ENCODE peak calls at places on chromosomes 5 and 9, in six cellular contexts. G is MM.1S, V is neural progenitor cell, H is HCT116, A is endodermal cell, R is mammary epithelial cell. X is an unnamed sample. For H3K36me3, the result is how much of the 10 kb centered on the place peaks cover.

GRCh38 chr9:95124582-95125359 is 192.7 kb downstream of the FANCC start:
- DNase-seq in G (no peak), V (peak), H (no peak), A (peak), R (no peak), X (no peak)

GRCh38 chr5:120405291-120405864 is 58.7 kb upstream of the PRR16 start:
- DNase-seq in G (peak), V (no peak), H (no peak), A (no peak), R (peak), X (no peak)

GRCh38 chr5:133048993-133049725 is 2.7 kb upstream of the HSPA4 start:
- DNase-seq in G (no peak), V (no peak), H (no peak), A (no peak), R (no peak), X (no peak)

GRCh38 chr9:2570615-2571479 is 50.7 kb upstream of the VLDLR start:
- DNase-seq in G (no peak), V (no peak), H (peak), A (no peak), R (peak), X (peak)

GRCh38 chr9:69279084-69279729 is 45.8 kb upstream of the ENTREP1 start:
- DNase-seq in G (no peak), V (no peak), H (no peak), A (no peak), R (no peak), X (no peak)

GRCh38 chr5:98170994-98171393 is 602.5 kb upstream of the RGMB start:
- DNase-seq in G (no peak), V (no peak), H (no peak), A (peak), R (no peak), X (no peak)

GRCh38 chr9:80867731-80868130 is 821.6 kb downstream of the TLE1 start:
- DNase-seq in G (no peak), V (no peak), H (no peak), A (no peak), R (peak), X (no peak)

GRCh38 chr5:97231025-97231636 is 48.1 kb upstream of the RIOK2 start:
- DNase-seq in G (peak), V (peak), H (peak), A (peak), R (peak), X (peak)

GRCh38 chr5:74143151-74143550 is 497.4 kb downstream of the ENC1 start:
- DNase-seq in G (no peak), V (no peak), H (no peak), A (no peak), R (peak), X (no peak)

GRCh38 chr5:63854076-63854475 is 108.2 kb downstream of the HTR1A start:
- DNase-seq in G (no peak), V (peak), H (no peak), A (no peak), R (no peak), X (no peak)

GRCh38 chr9:113933671-113934070 is 57.6 kb downstream of the ZNF618 start:
- DNase-seq in G (no peak), V (no peak), H (no peak), A (no peak), R (no peak), X (peak)

GRCh38 chr5:173410459-173411233 is 82.4 kb upstream of the STC2 start:
- DNase-seq in G (no peak), V (no peak), H (no peak), A (no peak), R (no peak), X (no peak)
- H3K9ac ChIP-seq in G (no peak), V (no peak), H (no peak), A (no peak), R (no peak), X (no peak)

GRCh38 chr9:15311607-15312006 is 4.6 kb upstream of the TTC39B start:
- DNase-seq in G (no peak), V (no peak), H (no peak), A (no peak), R (no peak), X (no peak)
- TF ChIP-seq CTCF in G (no peak), V (no peak), H (no peak), A (no peak), R (peak), X (no peak)

DNA sequence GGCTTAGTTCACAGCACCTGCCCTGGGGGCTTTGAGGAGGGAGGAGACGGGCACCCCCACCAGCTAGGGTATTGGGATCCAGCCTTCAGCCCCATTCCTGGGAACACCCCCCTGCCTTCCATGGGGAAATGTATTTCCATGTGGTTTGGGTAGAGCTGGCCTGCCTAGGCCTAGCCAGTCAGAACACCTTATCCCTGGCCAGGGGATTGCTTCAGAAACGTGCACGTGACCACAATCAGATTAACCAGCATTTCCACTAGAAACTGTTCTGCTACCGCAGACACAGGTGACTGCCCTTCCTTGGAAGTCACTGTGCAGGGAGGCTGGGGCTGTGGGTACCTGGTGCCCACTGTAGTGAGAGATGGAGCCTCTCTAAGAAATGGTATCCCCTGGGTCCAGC is 14.0 kb downstream of the BBLN start:
- DNase-seq in G (no peak), V (no peak), H (no peak), A (no peak), R (no peak), X (no peak)
- H3K36me3 ChIP-seq in G (under half), V (under half), H (under half), A (half or more), R (under half), X (under half)

DNA sequence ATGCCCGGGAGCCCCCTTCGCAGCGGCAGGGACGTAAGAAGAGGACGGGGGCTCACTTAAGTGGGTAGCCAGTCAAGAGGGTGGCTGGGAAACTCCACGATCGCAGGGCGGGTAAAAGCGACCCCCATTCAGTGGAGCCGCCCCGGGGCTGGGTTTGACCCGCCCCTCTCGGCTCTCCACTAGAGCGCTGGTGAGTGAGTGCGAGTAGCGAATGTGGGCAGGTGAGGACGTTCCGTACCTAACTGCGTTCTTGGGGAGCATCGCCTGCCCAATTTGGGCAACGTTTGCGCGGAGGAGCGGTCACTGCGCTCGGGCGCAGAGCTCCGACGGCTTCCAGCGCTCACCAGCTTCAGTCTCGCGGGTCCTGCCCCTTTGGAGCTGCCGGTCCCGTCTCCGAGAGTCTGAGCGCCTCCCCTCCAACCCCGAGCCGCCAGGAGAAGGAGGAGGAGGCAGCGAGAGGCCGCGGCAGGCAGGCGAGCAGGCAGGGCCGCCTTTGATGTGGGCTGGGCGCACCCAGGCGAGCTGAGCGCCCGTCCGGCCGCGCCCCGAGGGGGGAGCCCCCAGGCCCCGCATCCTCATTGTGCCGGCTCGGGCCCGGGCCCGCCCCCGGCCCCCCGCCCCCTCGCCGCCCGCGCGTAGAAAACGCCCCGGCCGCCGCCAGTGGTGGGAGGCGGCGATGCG is at the start of gene FGF18:
- DNase-seq in G (peak), V (peak), H (peak), A (peak), R (peak), X (peak)
- H3K9ac ChIP-seq in G (no peak), V (no peak), H (peak), A (no peak), R (no peak), X (peak)

DNA sequence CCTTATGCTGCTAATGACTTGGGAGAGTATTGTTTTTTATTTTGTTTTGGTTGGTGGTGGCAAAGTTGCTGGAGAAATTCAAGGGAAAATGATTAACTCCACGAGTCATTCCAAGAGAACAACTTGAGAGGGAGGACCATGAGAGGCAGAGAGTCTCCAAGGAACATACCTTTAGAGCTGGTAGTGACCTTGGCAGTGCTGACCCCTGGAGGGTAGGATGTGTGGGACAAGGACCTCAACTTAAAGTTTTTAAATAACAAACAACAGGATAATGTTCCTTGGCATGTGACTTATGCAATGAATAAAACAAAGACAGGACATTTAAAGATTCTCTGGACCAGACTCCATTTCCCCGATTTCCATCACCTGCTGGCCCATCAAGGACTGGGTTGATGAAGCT is 139.7 kb downstream of the LRRC70 start:
- DNase-seq in G (no peak), V (no peak), H (no peak), A (peak), R (no peak), X (no peak)
- TF ChIP-seq CTCF in G (peak), V (no peak), H (no peak), A (peak), R (no peak), X (no peak)

GRCh38 chr9:126735482-126735881 is 69.4 kb upstream of the ZBTB43 start:
- DNase-seq in G (no peak), V (no peak), H (no peak), A (no peak), R (no peak), X (no peak)

GRCh38 chr9:126738553-126738952 is 66.3 kb upstream of the ZBTB43 start:
- DNase-seq in G (no peak), V (no peak), H (no peak), A (no peak), R (no peak), X (no peak)

GRCh38 chr9:126733005-126733404 is 71.8 kb upstream of the ZBTB43 start:
- DNase-seq in G (no peak), V (no peak), H (no peak), A (no peak), R (no peak), X (no peak)

DNA sequence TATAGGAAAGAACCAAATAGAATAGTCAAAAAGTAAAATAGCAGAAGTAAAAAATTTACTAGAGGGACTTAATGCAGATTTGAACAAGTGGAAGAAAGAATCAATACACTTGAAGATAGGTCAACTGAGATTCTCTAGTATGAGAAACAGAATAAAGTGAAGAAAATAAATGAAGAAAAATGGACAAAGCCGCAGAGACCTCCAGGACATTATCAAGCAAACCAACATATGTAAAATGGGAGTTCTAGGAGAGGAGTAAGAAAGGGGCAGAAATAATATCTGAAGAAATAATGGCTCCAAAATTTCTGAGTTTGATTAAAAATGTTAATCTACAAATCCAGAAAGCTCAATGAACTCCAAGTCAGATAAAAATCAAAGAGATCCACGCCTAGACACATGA is 70.0 kb upstream of the ZBTB43 start:
- DNase-seq in G (no peak), V (no peak), H (no peak), A (no peak), R (no peak), X (no peak)
- H3K36me3 ChIP-seq in G (under half), V (under half), H (under half), A (under half), R (under half), X (under half)

X was measured in colonic mucosa.